ENCODE peak calls at places on chromosomes 12 and 14, in four cellular contexts. N, S, D and G are unnamed samples.

GRCh38 chr14:52906141-52906601 is 44.7 kb downstream of the FERMT2 start:
- DNase-seq in N (no peak), S (no peak), D (no peak), G (no peak)

GRCh38 chr12:130764475-130765185 is 48.5 kb upstream of the RIMBP2 start:
- DNase-seq in D (no peak), S (no peak), N (no peak), G (peak; percentile 86)

GRCh38 chr12:57551637-57552305 is 1.9 kb downstream of the KIF5A start:
- DNase-seq in S (no peak), D (no peak), N (no peak), G (no peak)

GRCh38 chr12:95989504-95990123 is 6.5 kb downstream of the HAL start:
- DNase-seq in N (no peak), D (no peak), S (no peak), G (no peak)

GRCh38 chr14:92607702-92608429 is 94.3 kb downstream of the RIN3 start:
- DNase-seq in S (no peak), D (no peak), N (no peak), G (no peak)

GRCh38 chr14:56194062-56194461 is 75.9 kb downstream of the PELI2 start:
- DNase-seq in N (no peak), S (no peak), D (no peak), G (no peak)

GRCh38 chr14:92274055-92274454 is 48.9 kb upstream of the SLC24A4 start:
- DNase-seq in N (no peak), D (no peak), S (no peak), G (no peak)

GRCh38 chr12:10221846-10222245 is 9.2 kb downstream of the GABARAPL1 start:
- DNase-seq in S (no peak), N (no peak), D (no peak), G (no peak)

GRCh38 chr12:57797938-57798337 is 15.4 kb downstream of the TSFM start:
- DNase-seq in N (no peak), S (no peak), D (no peak), G (no peak)

GRCh38 chr14:100072783-100073346 is 7.6 kb downstream of the EVL start:
- DNase-seq in D (no peak), N (no peak), S (peak; percentile 37), G (no peak)

GRCh38 chr12:104385510-104385909 is 71.2 kb upstream of the CHST11 start:
- DNase-seq in N (no peak), S (no peak), D (no peak), G (no peak)

GRCh38 chr12:23525450-23526072 is 423.9 kb downstream of the SOX5 start:
- DNase-seq in S (no peak), N (no peak), D (no peak), G (no peak)

GRCh38 chr12:105343836-105344235 is 13.3 kb downstream of the C12orf75 start:
- DNase-seq in D (no peak), N (no peak), S (no peak), G (no peak)

GRCh38 chr14:44989497-44990440 is 27.8 kb downstream of the TOGARAM1 start:
- DNase-seq in N (no peak), S (no peak), D (no peak), G (peak; percentile 8)

GRCh38 chr12:11687538-11687937 is 38.1 kb downstream of the ETV6 start:
- DNase-seq in D (no peak), N (no peak), S (no peak), G (no peak)

GRCh38 chr12:1185460-1186182 is 194.6 kb downstream of the ERC1 start:
- DNase-seq in S (no peak), D (no peak), N (no peak), G (no peak)

GRCh38 chr12:13436696-13437391 is 240.3 kb downstream of the EMP1 start:
- DNase-seq in N (no peak), S (no peak), D (no peak), G (peak; percentile 94)

GRCh38 chr14:73249108-73249507 is 11.8 kb downstream of the PAPLN start:
- DNase-seq in D (no peak), S (no peak), N (no peak), G (no peak)
- H3K4me1 ChIP-seq in D (no peaks in the 10 kb centered on the region), S (no peaks in the 10 kb centered on the region), N (no peaks in the 10 kb centered on the region), G (no peaks in the 10 kb centered on the region)

GRCh38 chr14:90857866-90858265 is 41.6 kb upstream of the TTC7B start:
- DNase-seq in N (no peak), S (no peak), D (no peak), G (no peak)
- H2BK15ac ChIP-seq in N (no peak overlapping the region), S (no peak overlapping the region), D (no peak overlapping the region), G (no peak overlapping the region)

DNA sequence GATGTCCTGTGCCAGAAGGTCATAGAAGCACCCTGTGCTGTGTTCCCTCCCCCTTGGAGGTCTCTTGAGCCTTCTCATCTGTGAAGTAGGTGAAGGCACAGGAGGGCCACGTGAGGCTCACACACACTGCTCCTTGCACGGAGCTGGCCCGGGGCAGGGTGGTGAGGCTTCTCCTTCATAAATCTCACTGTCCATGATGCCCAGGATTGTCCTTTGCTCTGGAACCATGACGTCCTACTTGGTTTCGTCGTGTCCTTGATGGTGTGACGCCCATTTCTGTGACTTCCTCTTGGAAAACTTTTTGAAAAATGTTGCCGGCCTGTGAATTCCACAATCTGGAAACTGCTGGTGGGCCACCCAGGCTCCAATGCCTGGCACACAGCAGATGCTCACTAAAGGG is 34.4 kb downstream of the SH2B3 start:
- DNase-seq in D (no peak), N (no peak), S (no peak), G (no peak)
- H3K4me1 ChIP-seq in D (peaks cover 6% of the 10 kb centered on the region), N (peaks cover 2% of the 10 kb centered on the region), S (peaks cover 18% of the 10 kb centered on the region), G (no peaks in the 10 kb centered on the region)

GRCh38 chr14:35342160-35343010 is 50.2 kb downstream of the PSMA6 start:
- DNase-seq in S (no peak), N (no peak), D (no peak), G (no peak)
- H2BK15ac ChIP-seq in S (peak overlapping the region; percentile 4), N (no peak overlapping the region), D (no peak overlapping the region), G (no peak overlapping the region)

GRCh38 chr12:120260607-120261006 is 4.9 kb downstream of the PXN start:
- DNase-seq in N (no peak), S (no peak), D (no peak), G (no peak)

GRCh38 chr12:120257041-120257821 is 8.3 kb downstream of the PXN start:
- DNase-seq in N (no peak), S (no peak), D (peak; percentile 40), G (peak; percentile 57)

GRCh38 chr12:120261951-120262851 is 3.3 kb downstream of the PXN start:
- DNase-seq in S (no peak), D (no peak), N (no peak), G (no peak)

GRCh38 chr12:120258323-120258896 is 7.1 kb downstream of the PXN start:
- DNase-seq in S (no peak), N (no peak), D (no peak), G (no peak)

DNA sequence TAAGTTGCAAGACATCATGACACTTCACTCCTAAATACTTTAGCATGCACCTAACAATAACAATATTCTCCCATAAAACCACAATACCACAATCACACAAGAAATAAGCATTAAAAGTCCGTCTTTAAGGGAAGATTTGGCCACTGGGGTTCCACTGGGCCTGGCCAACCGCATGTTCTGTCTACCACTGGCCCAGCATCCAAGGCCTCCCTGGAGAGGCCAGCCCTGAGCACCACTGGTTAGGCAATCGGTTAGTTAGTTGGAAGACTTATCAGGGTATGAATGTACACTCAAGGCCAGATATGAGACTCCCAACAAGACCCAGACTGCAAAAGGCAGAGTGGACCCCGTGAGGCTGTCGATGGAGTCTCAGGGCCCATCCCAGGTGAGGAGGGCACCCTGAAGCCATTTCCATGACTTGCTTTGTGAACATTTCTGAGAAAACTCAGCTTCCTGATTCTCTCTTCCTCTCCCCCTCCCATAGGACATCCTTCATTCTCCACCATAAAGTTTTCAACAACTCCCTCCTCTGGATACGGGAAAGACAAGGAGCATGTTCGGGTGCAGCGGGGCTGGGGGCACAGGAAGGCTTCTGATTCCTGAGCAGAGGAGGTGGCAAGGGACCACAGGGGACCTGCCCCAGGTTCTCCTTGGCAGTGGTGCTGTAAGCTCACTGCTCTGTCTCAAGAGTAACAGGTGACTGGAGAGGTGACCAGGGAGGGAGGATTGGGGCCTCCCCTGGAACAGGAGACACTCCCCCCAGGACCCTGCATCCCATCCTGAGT is 5.9 kb downstream of the PXN start:
- DNase-seq in N (no peak), D (peak; percentile 26), S (no peak), G (no peak)
- H3K4me1 ChIP-seq in N (peaks cover 19% of the 10 kb centered on the region), D (peaks cover 18% of the 10 kb centered on the region), S (peaks cover 18% of the 10 kb centered on the region), G (peaks cover 38% of the 10 kb centered on the region)

GRCh38 chr14:24093901-24094838 is at the start of gene PCK2:
- DNase-seq in N (peak; percentile 81), D (peak; percentile 99), S (peak; percentile 95), G (peak; percentile 99)

GRCh38 chr14:24095196-24096068 is 1.3 kb downstream of the PCK2 start:
- DNase-seq in D (peak; percentile 87), S (peak; percentile 71), N (no peak), G (peak; percentile 94)

GRCh38 chr14:24092960-24093900 is 881 bp upstream of the PCK2 start:
- DNase-seq in S (no peak), N (no peak), D (no peak), G (peak; percentile 16)

GRCh38 chr14:24096545-24097181 is 2.6 kb downstream of the PCK2 start:
- DNase-seq in N (no peak), S (no peak), D (no peak), G (no peak)

GRCh38 chr14:24094839-24095195 is 706 bp downstream of the PCK2 start:
- DNase-seq in D (no peak), N (no peak), S (no peak), G (no peak)
- H2BK15ac ChIP-seq in D (no peak overlapping the region), N (peak overlapping the region; percentile 79), S (peak overlapping the region; percentile 81), G (no peak overlapping the region)

GRCh38 chr12:47808049-47808448 is 11.7 kb downstream of the HDAC7 start:
- DNase-seq in S (no peak), N (no peak), D (no peak), G (peak; percentile 33)

GRCh38 chr12:47807338-47807737 is 12.4 kb downstream of the HDAC7 start:
- DNase-seq in S (no peak), N (no peak), D (no peak), G (no peak)

GRCh38 chr12:47803196-47803875 is 16.4 kb downstream of the HDAC7 start:
- DNase-seq in D (no peak), N (no peak), S (no peak), G (no peak)

GRCh38 chr12:47804177-47804576 is 15.5 kb downstream of the HDAC7 start:
- DNase-seq in D (no peak), N (no peak), S (no peak), G (no peak)

DNA sequence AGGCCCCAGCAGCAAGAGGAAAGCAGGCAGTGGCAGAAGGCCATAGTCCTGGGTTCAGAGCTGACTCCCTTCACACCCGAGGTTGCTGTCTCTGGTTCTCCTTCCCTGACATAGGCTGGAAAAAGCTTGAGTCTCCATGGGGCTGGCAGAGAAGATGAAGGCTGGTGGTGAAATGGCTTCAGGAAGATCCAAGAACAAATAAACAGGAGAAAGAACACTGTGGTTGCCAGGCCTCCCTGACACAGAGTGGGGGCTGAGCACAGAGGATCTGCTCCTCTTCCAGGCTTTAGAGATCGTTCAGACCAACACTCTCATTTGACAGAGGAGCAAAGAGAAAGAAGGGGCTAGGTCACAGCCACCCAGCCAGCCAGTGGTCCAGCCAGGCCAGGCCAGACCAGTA is 14.3 kb downstream of the HDAC7 start:
- DNase-seq in S (no peak), D (no peak), N (no peak), G (no peak)
- H3K4me1 ChIP-seq in S (peaks cover 13% of the 10 kb centered on the region), D (peaks cover 9% of the 10 kb centered on the region), N (peaks cover 33% of the 10 kb centered on the region), G (peaks cover 19% of the 10 kb centered on the region)

GRCh38 chr14:68596211-68596610 is 196.7 kb downstream of the ZFP36L1 start:
- DNase-seq in S (no peak), D (no peak), N (no peak), G (no peak)
- H2BK15ac ChIP-seq in S (no peak overlapping the region), D (no peak overlapping the region), N (no peak overlapping the region), G (no peak overlapping the region)